ENCODE peak calls at places on chromosomes 11 and 22, in nine cellular contexts. One of them, this sample, is unnamed.

GRCh38 chr11:12285811-12286222 is 91.6 kb upstream of the PARVA start:
- DNase-seq in sigmoid colon: no peak
- DNase-seq in esophagus squamous epithelium: no peak
- DNase-seq in right lobe of liver: no peak
- DNase-seq in ovary: no peak
- DNase-seq in IMR-90: peak
- DNase-seq in Peyer's patch: no peak
- DNase-seq in body of pancreas: no peak
- DNase-seq in thyroid gland: no peak
- DNase-seq in this sample: no peak

GRCh38 chr11:6531267-6531752 is 34.2 kb downstream of the DNHD1 start:
- DNase-seq in right lobe of liver: no peak
- DNase-seq in IMR-90: peak
- DNase-seq in esophagus squamous epithelium: no peak
- DNase-seq in ovary: no peak
- DNase-seq in Peyer's patch: no peak
- DNase-seq in thyroid gland: no peak
- DNase-seq in body of pancreas: no peak
- DNase-seq in sigmoid colon: no peak
- DNase-seq in this sample: peak

GRCh38 chr11:36622431-36623136 is 24.5 kb upstream of the RAG2 start:
- DNase-seq in ovary: no peak
- DNase-seq in IMR-90: peak
- DNase-seq in thyroid gland: no peak
- DNase-seq in Peyer's patch: no peak
- DNase-seq in right lobe of liver: no peak
- DNase-seq in sigmoid colon: no peak
- DNase-seq in esophagus squamous epithelium: no peak
- DNase-seq in body of pancreas: no peak
- DNase-seq in this sample: peak

GRCh38 chr11:69296890-69297224 is 2.9 kb downstream of the MYEOV start:
- DNase-seq in right lobe of liver: no peak
- DNase-seq in thyroid gland: no peak
- DNase-seq in Peyer's patch: no peak
- DNase-seq in ovary: no peak
- DNase-seq in body of pancreas: no peak
- DNase-seq in esophagus squamous epithelium: no peak
- DNase-seq in sigmoid colon: no peak
- DNase-seq in IMR-90: no peak
- DNase-seq in this sample: no peak

GRCh38 chr11:70115778-70116177 is 37.7 kb downstream of the ANO1 start:
- DNase-seq in right lobe of liver: no peak
- DNase-seq in body of pancreas: no peak
- DNase-seq in esophagus squamous epithelium: no peak
- DNase-seq in sigmoid colon: no peak
- DNase-seq in ovary: no peak
- DNase-seq in IMR-90: no peak
- DNase-seq in Peyer's patch: no peak
- DNase-seq in thyroid gland: no peak
- DNase-seq in this sample: no peak

GRCh38 chr11:130189492-130190210 is 30.1 kb downstream of the ST14 start:
- DNase-seq in body of pancreas: no peak
- DNase-seq in right lobe of liver: no peak
- DNase-seq in IMR-90: no peak
- DNase-seq in sigmoid colon: no peak
- DNase-seq in ovary: no peak
- DNase-seq in thyroid gland: no peak
- DNase-seq in Peyer's patch: peak
- DNase-seq in esophagus squamous epithelium: no peak
- DNase-seq in this sample: no peak

GRCh38 chr11:112795142-112795815 is 165.9 kb upstream of the NCAM1 start:
- DNase-seq in right lobe of liver: no peak
- DNase-seq in sigmoid colon: no peak
- DNase-seq in IMR-90: peak
- DNase-seq in body of pancreas: no peak
- DNase-seq in ovary: peak
- DNase-seq in Peyer's patch: peak
- DNase-seq in esophagus squamous epithelium: no peak
- DNase-seq in thyroid gland: no peak
- DNase-seq in this sample: peak

GRCh38 chr11:65419773-65420481 is 2.7 kb upstream of the NEAT1 start:
- DNase-seq in esophagus squamous epithelium: peak
- DNase-seq in body of pancreas: peak
- DNase-seq in IMR-90: peak
- DNase-seq in right lobe of liver: peak
- DNase-seq in Peyer's patch: peak
- DNase-seq in sigmoid colon: peak
- DNase-seq in thyroid gland: peak
- DNase-seq in ovary: peak
- DNase-seq in this sample: peak

GRCh38 chr22:37547249-37547741 is 13.0 kb upstream of the CDC42EP1 start:
- DNase-seq in ovary: no peak
- DNase-seq in body of pancreas: peak
- DNase-seq in Peyer's patch: no peak
- DNase-seq in sigmoid colon: no peak
- DNase-seq in esophagus squamous epithelium: no peak
- DNase-seq in thyroid gland: no peak
- DNase-seq in right lobe of liver: no peak
- DNase-seq in IMR-90: no peak
- DNase-seq in this sample: no peak

GRCh38 chr22:37546436-37547248 is 13.6 kb upstream of the CDC42EP1 start:
- DNase-seq in right lobe of liver: peak
- DNase-seq in Peyer's patch: peak
- DNase-seq in body of pancreas: peak
- DNase-seq in thyroid gland: peak
- DNase-seq in ovary: peak
- DNase-seq in esophagus squamous epithelium: no peak
- DNase-seq in sigmoid colon: peak
- DNase-seq in IMR-90: peak
- DNase-seq in this sample: no peak

GRCh38 chr22:37544955-37545702 is 15.2 kb upstream of the CDC42EP1 start:
- DNase-seq in ovary: peak
- DNase-seq in thyroid gland: peak
- DNase-seq in Peyer's patch: peak
- DNase-seq in esophagus squamous epithelium: no peak
- DNase-seq in sigmoid colon: peak
- DNase-seq in body of pancreas: peak
- DNase-seq in right lobe of liver: peak
- DNase-seq in IMR-90: peak
- DNase-seq in this sample: no peak

GRCh38 chr22:37542959-37543358 is 17.3 kb upstream of the CDC42EP1 start:
- DNase-seq in thyroid gland: no peak
- DNase-seq in body of pancreas: no peak
- DNase-seq in Peyer's patch: no peak
- DNase-seq in sigmoid colon: no peak
- DNase-seq in ovary: no peak
- DNase-seq in esophagus squamous epithelium: no peak
- DNase-seq in right lobe of liver: no peak
- DNase-seq in IMR-90: no peak
- DNase-seq in this sample: no peak

GRCh38 chr22:37545703-37546435 is 14.4 kb upstream of the CDC42EP1 start:
- DNase-seq in sigmoid colon: peak
- DNase-seq in thyroid gland: peak
- DNase-seq in esophagus squamous epithelium: no peak
- DNase-seq in ovary: peak
- DNase-seq in IMR-90: peak
- DNase-seq in body of pancreas: peak
- DNase-seq in Peyer's patch: peak
- DNase-seq in right lobe of liver: peak
- DNase-seq in this sample: no peak
- TF ChIP-seq POLR2A in sigmoid colon: peak
- TF ChIP-seq POLR2A in thyroid gland: peak
- TF ChIP-seq POLR2A in esophagus squamous epithelium: no peak
- TF ChIP-seq POLR2A in ovary: peak
- TF ChIP-seq POLR2A in IMR-90: peak
- TF ChIP-seq POLR2A in body of pancreas: peak
- TF ChIP-seq POLR2A in Peyer's patch: peak
- TF ChIP-seq POLR2A in right lobe of liver: peak
- TF ChIP-seq POLR2A in this sample: no peak

GRCh38 chr11:61919113-61919840 is 1.9 kb upstream of the RAB3IL1 start:
- DNase-seq in Peyer's patch: no peak
- DNase-seq in right lobe of liver: no peak
- DNase-seq in sigmoid colon: peak
- DNase-seq in ovary: peak
- DNase-seq in body of pancreas: no peak
- DNase-seq in IMR-90: no peak
- DNase-seq in thyroid gland: no peak
- DNase-seq in esophagus squamous epithelium: no peak
- DNase-seq in this sample: no peak

GRCh38 chr11:61918251-61919112 is 1.1 kb upstream of the RAB3IL1 start:
- DNase-seq in ovary: peak
- DNase-seq in sigmoid colon: peak
- DNase-seq in body of pancreas: no peak
- DNase-seq in right lobe of liver: no peak
- DNase-seq in esophagus squamous epithelium: no peak
- DNase-seq in IMR-90: no peak
- DNase-seq in thyroid gland: no peak
- DNase-seq in Peyer's patch: no peak
- DNase-seq in this sample: no peak

GRCh38 chr11:61919841-61920631 is 2.7 kb upstream of the RAB3IL1 start:
- DNase-seq in body of pancreas: no peak
- DNase-seq in IMR-90: no peak
- DNase-seq in ovary: peak
- DNase-seq in sigmoid colon: peak
- DNase-seq in thyroid gland: peak
- DNase-seq in right lobe of liver: no peak
- DNase-seq in esophagus squamous epithelium: no peak
- DNase-seq in Peyer's patch: no peak
- DNase-seq in this sample: no peak

GRCh38 chr11:61917043-61917356 is 366 bp downstream of the RAB3IL1 start:
- DNase-seq in esophagus squamous epithelium: no peak
- DNase-seq in ovary: no peak
- DNase-seq in sigmoid colon: peak
- DNase-seq in thyroid gland: no peak
- DNase-seq in body of pancreas: no peak
- DNase-seq in right lobe of liver: peak
- DNase-seq in Peyer's patch: no peak
- DNase-seq in IMR-90: no peak
- DNase-seq in this sample: no peak

GRCh38 chr11:61917357-61918109 is at the start of gene RAB3IL1:
- DNase-seq in ovary: peak
- DNase-seq in right lobe of liver: peak
- DNase-seq in IMR-90: no peak
- DNase-seq in body of pancreas: peak
- DNase-seq in thyroid gland: peak
- DNase-seq in sigmoid colon: peak
- DNase-seq in esophagus squamous epithelium: no peak
- DNase-seq in Peyer's patch: peak
- DNase-seq in this sample: no peak
- TF ChIP-seq POLR2A in ovary: peak
- TF ChIP-seq POLR2A in right lobe of liver: peak
- TF ChIP-seq POLR2A in IMR-90: no peak
- TF ChIP-seq POLR2A in body of pancreas: no peak
- TF ChIP-seq POLR2A in thyroid gland: peak
- TF ChIP-seq POLR2A in sigmoid colon: no peak
- TF ChIP-seq POLR2A in esophagus squamous epithelium: no peak
- TF ChIP-seq POLR2A in Peyer's patch: no peak
- TF ChIP-seq POLR2A in this sample: no peak

GRCh38 chr11:2685566-2686359 is 14.0 kb downstream of the KCNQ1OT1 start:
- DNase-seq in esophagus squamous epithelium: no peak
- DNase-seq in thyroid gland: no peak
- DNase-seq in right lobe of liver: peak
- DNase-seq in sigmoid colon: peak
- DNase-seq in ovary: peak
- DNase-seq in Peyer's patch: peak
- DNase-seq in body of pancreas: peak
- DNase-seq in IMR-90: no peak
- DNase-seq in this sample: no peak
- TF ChIP-seq POLR2A in esophagus squamous epithelium: no peak
- TF ChIP-seq POLR2A in thyroid gland: no peak
- TF ChIP-seq POLR2A in right lobe of liver: no peak
- TF ChIP-seq POLR2A in sigmoid colon: no peak
- TF ChIP-seq POLR2A in ovary: no peak
- TF ChIP-seq POLR2A in Peyer's patch: no peak
- TF ChIP-seq POLR2A in body of pancreas: no peak
- TF ChIP-seq POLR2A in IMR-90: no peak
- TF ChIP-seq POLR2A in this sample: no peak

GRCh38 chr22:39151329-39151975 is 1.0 kb downstream of the CBX7 start:
- DNase-seq in IMR-90: no peak
- DNase-seq in Peyer's patch: peak
- DNase-seq in body of pancreas: no peak
- DNase-seq in thyroid gland: no peak
- DNase-seq in esophagus squamous epithelium: no peak
- DNase-seq in right lobe of liver: no peak
- DNase-seq in sigmoid colon: peak
- DNase-seq in ovary: no peak
- DNase-seq in this sample: no peak

GRCh38 chr22:39150848-39151215 is 1.6 kb downstream of the CBX7 start:
- DNase-seq in right lobe of liver: no peak
- DNase-seq in body of pancreas: no peak
- DNase-seq in Peyer's patch: peak
- DNase-seq in sigmoid colon: peak
- DNase-seq in IMR-90: no peak
- DNase-seq in esophagus squamous epithelium: no peak
- DNase-seq in ovary: no peak
- DNase-seq in thyroid gland: no peak
- DNase-seq in this sample: no peak

GRCh38 chr22:39153220-39153860 is 860 bp upstream of the CBX7 start:
- DNase-seq in esophagus squamous epithelium: no peak
- DNase-seq in right lobe of liver: no peak
- DNase-seq in Peyer's patch: peak
- DNase-seq in IMR-90: no peak
- DNase-seq in ovary: no peak
- DNase-seq in body of pancreas: no peak
- DNase-seq in sigmoid colon: peak
- DNase-seq in thyroid gland: no peak
- DNase-seq in this sample: no peak

GRCh38 chr22:39152024-39152510 is 413 bp downstream of the CBX7 start:
- DNase-seq in right lobe of liver: no peak
- DNase-seq in sigmoid colon: peak
- DNase-seq in Peyer's patch: no peak
- DNase-seq in ovary: no peak
- DNase-seq in IMR-90: no peak
- DNase-seq in thyroid gland: no peak
- DNase-seq in body of pancreas: no peak
- DNase-seq in esophagus squamous epithelium: no peak
- DNase-seq in this sample: no peak

DNA sequence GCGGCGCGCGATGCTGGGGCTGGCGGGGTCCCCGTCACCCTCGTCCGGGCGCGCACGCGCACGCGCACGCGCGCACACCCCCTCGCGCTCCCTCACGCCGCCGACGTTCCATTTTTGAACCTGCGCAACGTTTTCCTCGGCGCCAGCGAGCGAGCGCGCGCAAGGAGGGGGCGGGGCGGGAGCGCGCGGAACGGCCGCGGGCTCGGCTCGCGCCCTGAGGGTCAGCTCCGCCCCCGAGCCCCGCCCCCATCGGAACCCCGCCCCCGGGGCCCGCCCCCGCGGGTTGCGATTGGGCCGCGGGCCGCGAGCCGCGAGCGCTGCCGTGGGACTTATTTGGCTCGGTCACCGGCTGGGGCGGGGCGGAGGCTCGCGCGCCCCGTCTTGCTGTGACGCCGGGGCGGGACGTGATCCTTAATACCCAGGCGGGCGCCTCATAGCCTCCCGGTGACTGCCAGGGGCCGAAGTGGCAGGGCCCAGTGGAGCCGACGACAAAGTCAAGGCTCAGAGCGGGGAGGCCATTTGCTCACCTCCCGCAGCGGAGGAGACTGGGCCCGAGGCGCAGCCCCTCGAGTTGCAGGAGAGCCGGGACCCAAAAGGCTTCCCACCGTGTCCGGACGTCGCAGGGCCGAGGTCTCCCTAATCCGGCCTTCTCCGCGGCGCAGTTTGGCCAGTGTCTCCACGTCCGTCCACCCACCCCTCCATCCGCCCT is at the start of gene CBX7:
- DNase-seq in ovary: peak
- DNase-seq in body of pancreas: peak
- DNase-seq in Peyer's patch: peak
- DNase-seq in sigmoid colon: peak
- DNase-seq in esophagus squamous epithelium: peak
- DNase-seq in thyroid gland: peak
- DNase-seq in IMR-90: peak
- DNase-seq in right lobe of liver: peak
- DNase-seq in this sample: peak
- TF ChIP-seq POLR2A in ovary: peak
- TF ChIP-seq POLR2A in body of pancreas: peak
- TF ChIP-seq POLR2A in Peyer's patch: peak
- TF ChIP-seq POLR2A in sigmoid colon: peak
- TF ChIP-seq POLR2A in esophagus squamous epithelium: no peak
- TF ChIP-seq POLR2A in thyroid gland: peak
- TF ChIP-seq POLR2A in IMR-90: no peak
- TF ChIP-seq POLR2A in right lobe of liver: peak
- TF ChIP-seq POLR2A in this sample: no peak

This sample was measured in HCT116.